ENCODE peak calls at places on chromosomes 5 and 9, in seven cellular contexts. W, A, L, F, D, H and P are unnamed samples.

GRCh38 chr9:126617740-126618133 is 4.0 kb downstream of the LMX1B start:
- DNase-seq in A (no peak), W (no peak), D (no peak), L (no peak), H (no peak), F (no peak), P (no peak)

GRCh38 chr9:70355801-70356200 is 58.7 kb downstream of the KLF9 start:
- DNase-seq in D (no peak), L (no peak), A (no peak), W (no peak), H (no peak), F (no peak), P (no peak)

GRCh38 chr9:130707225-130707976 is 13.8 kb downstream of the EXOSC2 start:
- DNase-seq in D (peak; percentile 56), L (peak; percentile 77), H (no peak), F (peak; percentile 61), W (peak; percentile 86), A (peak; percentile 52), P (peak; percentile 80)

GRCh38 chr5:111517853-111518501 is 5.6 kb upstream of the STARD4 start:
- DNase-seq in A (no peak), W (no peak), D (no peak), H (no peak), F (no peak), L (no peak), P (no peak)

GRCh38 chr5:121628783-121629182 is 222.9 kb upstream of the FTMT start:
- DNase-seq in W (peak; percentile 6), A (no peak), L (no peak), F (no peak), D (no peak), H (no peak), P (peak; percentile 3)

GRCh38 chr9:6383551-6384225 is 29.3 kb upstream of the UHRF2 start:
- DNase-seq in W (no peak), A (no peak), H (no peak), L (no peak), D (peak; percentile 76), F (no peak), P (peak; percentile 25)

GRCh38 chr9:85876628-85877027 is 64.3 kb upstream of the NAA35 start:
- DNase-seq in L (no peak), W (no peak), A (no peak), H (peak; percentile 4), F (no peak), D (peak; percentile 65), P (peak; percentile 77)

GRCh38 chr5:95284512-95285405 is at the start of gene MCTP1:
- DNase-seq in F (peak; percentile 16), D (no peak), W (peak; percentile 87), L (peak; percentile 52), H (no peak), A (no peak), P (peak; percentile 19)

GRCh38 chr5:128053291-128053954 is 30.1 kb upstream of the SLC12A2 start:
- DNase-seq in L (peak; percentile 1), A (no peak), F (no peak), H (no peak), W (no peak), D (no peak), P (peak; percentile 6)

GRCh38 chr5:66326276-66326675 is 182.2 kb downstream of the SREK1 start:
- DNase-seq in A (no peak), D (no peak), H (no peak), W (no peak), F (no peak), L (no peak), P (no peak)

GRCh38 chr5:6750142-6750840 is 37.1 kb downstream of the TENT4A start:
- DNase-seq in D (no peak), W (no peak), H (no peak), F (no peak), A (no peak), L (no peak), P (no peak)

GRCh38 chr9:135468866-135469521 is 10.6 kb upstream of the PPP1R26 start:
- DNase-seq in A (no peak), D (peak; percentile 40), W (no peak), H (no peak), L (peak; percentile 77), F (no peak), P (peak; percentile 62)

GRCh38 chr5:75656311-75657003 is 45.2 kb downstream of the ANKDD1B start:
- DNase-seq in W (no peak), D (peak; percentile 64), L (no peak), A (no peak), F (no peak), H (no peak), P (no peak)